ENCODE peak calls at places on chromosomes 7 and 10, in five cellular contexts. E, V, N, I and W are unnamed samples.

GRCh38 chr10:78255214-78255613 is 221.6 kb downstream of the RPS24 start:
- DNase-seq in E (no peak), V (no peak), N (no peak), I (no peak), W (no peak)

GRCh38 chr10:114525368-114525949 is 121.2 kb upstream of the AFAP1L2 start:
- DNase-seq in E (no peak), V (no peak), N (no peak), I (no peak), W (no peak)

GRCh38 chr7:22672892-22673637 is 53.9 kb upstream of the IL6 start:
- DNase-seq in E (peak; percentile 43), V (no peak), N (no peak), I (no peak), W (peak; percentile 35)

GRCh38 chr10:74888947-74889661 is 62.7 kb downstream of the KAT6B start:
- DNase-seq in E (no peak), V (no peak), N (no peak), I (no peak), W (no peak)

GRCh38 chr10:63217120-63217605 is 84.0 kb downstream of the NRBF2 start:
- DNase-seq in E (peak; percentile 17), V (no peak), N (no peak), I (no peak), W (no peak)

GRCh38 chr7:144817001-144817400 is 18.9 kb downstream of the TPK1 start:
- DNase-seq in E (no peak), V (no peak), N (no peak), I (no peak), W (no peak)

GRCh38 chr10:11165591-11166543 is 148.2 kb downstream of the CELF2 start:
- DNase-seq in E (peak; percentile 83), V (no peak), N (peak; percentile 62), I (peak; percentile 53), W (no peak)

GRCh38 chr10:45181483-45181882 is 133.9 kb downstream of the OR13A1 start:
- DNase-seq in E (no peak), V (no peak), N (no peak), I (no peak), W (no peak)

GRCh38 chr10:107966817-107967216 is 802.3 kb upstream of the SORCS1 start:
- DNase-seq in E (no peak), V (no peak), N (no peak), I (no peak), W (no peak)

GRCh38 chr10:34506773-34507172 is 308.3 kb downstream of the PARD3 start:
- DNase-seq in E (no peak), V (no peak), N (no peak), I (no peak), W (no peak)

GRCh38 chr10:14429043-14429713 is 98.5 kb upstream of the FRMD4A start:
- DNase-seq in E (no peak), V (no peak), N (no peak), I (no peak), W (no peak)

GRCh38 chr7:80170445-80170844 is 35.8 kb downstream of the GNAI1 start:
- DNase-seq in E (no peak), V (no peak), N (no peak), I (no peak), W (no peak)

GRCh38 chr10:132543916-132544743 is 6.5 kb downstream of the INPP5A start:
- DNase-seq in E (no peak), V (no peak), N (no peak), I (no peak), W (no peak)

GRCh38 chr10:70494536-70494935 is 16.0 kb downstream of the PALD1 start:
- DNase-seq in E (no peak), V (no peak), N (no peak), I (no peak), W (no peak)

GRCh38 chr7:21947056-21947455 is 1.4 kb upstream of the CDCA7L start:
- DNase-seq in E (no peak), V (no peak), N (no peak), I (no peak), W (no peak)

GRCh38 chr7:123749537-123749857 is 694 bp upstream of the WASL start:
- DNase-seq in E (peak; percentile 45), V (no peak), N (no peak), I (peak; percentile 34), W (peak; percentile 75)

GRCh38 chr7:57198801-57199200 is 66.6 kb upstream of the ZNF479 start:
- DNase-seq in E (no peak), V (peak; percentile 48), N (no peak), I (no peak), W (no peak)

GRCh38 chr10:130337305-130337640 is 201.1 kb downstream of the GLRX3 start:
- DNase-seq in E (no peak), V (peak; percentile 75), N (no peak), I (no peak), W (no peak)

GRCh38 chr7:24025094-24025493 is 258.9 kb upstream of the NPY start:
- DNase-seq in E (no peak), V (no peak), N (no peak), I (no peak), W (peak; percentile 71)

GRCh38 chr10:121655254-121656142 is 57.3 kb upstream of the FGFR2 start:
- DNase-seq in E (no peak), V (no peak), N (no peak), I (no peak), W (no peak)

GRCh38 chr10:82091413-82091812 is 216.4 kb downstream of the NRG3 start:
- DNase-seq in E (no peak), V (no peak), N (no peak), I (no peak), W (no peak)

GRCh38 chr7:99601656-99602310 is 3.7 kb downstream of the TMEM225B start:
- DNase-seq in E (peak; percentile 3), V (peak; percentile 63), N (no peak), I (no peak), W (no peak)

GRCh38 chr7:92806496-92806895 is 29.9 kb downstream of the CDK6 start:
- DNase-seq in E (no peak), V (no peak), N (no peak), I (no peak), W (no peak)

GRCh38 chr7:106071356-106071998 is 40.6 kb downstream of the SYPL1 start:
- DNase-seq in E (peak; percentile 82), V (peak; percentile 77), N (no peak), I (no peak), W (peak; percentile 87)

GRCh38 chr7:36640682-36641081 is 83.6 kb downstream of the AOAH start:
- DNase-seq in E (no peak), V (peak; percentile 77), N (no peak), I (no peak), W (no peak)

GRCh38 chr10:73591935-73592699 is 975 bp upstream of the USP54 start:
- DNase-seq in E (peak; percentile 56), V (no peak), N (peak; percentile 56), I (peak; percentile 66), W (peak; percentile 57)

GRCh38 chr10:114026189-114027040 is 17.3 kb upstream of the ADRB1 start:
- DNase-seq in E (peak; percentile 33), V (no peak), N (no peak), I (no peak), W (peak; percentile 82)